ENCODE peak calls at places on chromosomes 7 and 10, in ten cellular contexts. One of them, this sample, is unnamed.

GRCh38 chr7:7803597-7804229 is 85.3 kb upstream of the RPA3 start:
- DNase-seq in erythroblast: no peak
- DNase-seq in lower leg skin: no peak
- DNase-seq in uterus: no peak
- DNase-seq in A549: no peak
- DNase-seq in GM12891: no peak
- DNase-seq in prostate gland: no peak
- DNase-seq in tibial nerve: no peak
- DNase-seq in IMR-90: no peak
- DNase-seq in ovary: no peak
- DNase-seq in this sample: no peak

GRCh38 chr7:124635416-124635815 is 130.2 kb downstream of the GPR37 start:
- DNase-seq in tibial nerve: no peak
- DNase-seq in A549: no peak
- DNase-seq in uterus: no peak
- DNase-seq in lower leg skin: no peak
- DNase-seq in GM12891: no peak
- DNase-seq in erythroblast: no peak
- DNase-seq in IMR-90: no peak
- DNase-seq in prostate gland: no peak
- DNase-seq in ovary: no peak
- DNase-seq in this sample: no peak

GRCh38 chr7:137990251-137990901 is 11.5 kb downstream of the CREB3L2 start:
- DNase-seq in A549: no peak
- DNase-seq in tibial nerve: no peak
- DNase-seq in ovary: no peak
- DNase-seq in uterus: no peak
- DNase-seq in erythroblast: no peak
- DNase-seq in prostate gland: no peak
- DNase-seq in IMR-90: peak; percentile 99
- DNase-seq in GM12891: no peak
- DNase-seq in lower leg skin: no peak
- DNase-seq in this sample: no peak

GRCh38 chr7:82729172-82730030 is 285.8 kb upstream of the CACNA2D1 start:
- DNase-seq in tibial nerve: no peak
- DNase-seq in lower leg skin: no peak
- DNase-seq in uterus: no peak
- DNase-seq in ovary: no peak
- DNase-seq in IMR-90: peak; percentile 60
- DNase-seq in GM12891: peak; percentile 4
- DNase-seq in A549: peak; percentile 59
- DNase-seq in prostate gland: peak; percentile 12
- DNase-seq in erythroblast: peak; percentile 21
- DNase-seq in this sample: no peak

GRCh38 chr7:73865738-73866445 is 4.9 kb downstream of the TMEM270 start:
- DNase-seq in uterus: peak; percentile 55
- DNase-seq in IMR-90: peak; percentile 63
- DNase-seq in prostate gland: peak; percentile 24
- DNase-seq in ovary: no peak
- DNase-seq in GM12891: peak; percentile 55
- DNase-seq in tibial nerve: peak; percentile 46
- DNase-seq in lower leg skin: no peak
- DNase-seq in erythroblast: peak; percentile 75
- DNase-seq in A549: peak; percentile 63
- DNase-seq in this sample: no peak

GRCh38 chr7:47291461-47292051 is 290.4 kb downstream of the TNS3 start:
- DNase-seq in GM12891: peak; percentile 32
- DNase-seq in ovary: no peak
- DNase-seq in tibial nerve: no peak
- DNase-seq in IMR-90: peak; percentile 96
- DNase-seq in uterus: no peak
- DNase-seq in A549: peak; percentile 56
- DNase-seq in lower leg skin: peak; percentile 81
- DNase-seq in prostate gland: no peak
- DNase-seq in erythroblast: peak; percentile 32
- DNase-seq in this sample: no peak

GRCh38 chr7:26001662-26002244 is 150.2 kb upstream of the NFE2L3 start:
- DNase-seq in GM12891: no peak
- DNase-seq in uterus: no peak
- DNase-seq in lower leg skin: no peak
- DNase-seq in IMR-90: no peak
- DNase-seq in ovary: no peak
- DNase-seq in prostate gland: peak; percentile 54
- DNase-seq in tibial nerve: no peak
- DNase-seq in A549: no peak
- DNase-seq in erythroblast: no peak
- DNase-seq in this sample: no peak

GRCh38 chr7:105210721-105211205 is 178.0 kb downstream of the SRPK2 start:
- DNase-seq in A549: no peak
- DNase-seq in GM12891: peak; percentile 13
- DNase-seq in erythroblast: no peak
- DNase-seq in prostate gland: no peak
- DNase-seq in lower leg skin: no peak
- DNase-seq in tibial nerve: no peak
- DNase-seq in IMR-90: no peak
- DNase-seq in ovary: peak; percentile 18
- DNase-seq in uterus: no peak
- DNase-seq in this sample: no peak

GRCh38 chr10:93148476-93148875 is 74.8 kb downstream of the CYP26A1 start:
- DNase-seq in tibial nerve: no peak
- DNase-seq in lower leg skin: no peak
- DNase-seq in A549: no peak
- DNase-seq in IMR-90: no peak
- DNase-seq in uterus: no peak
- DNase-seq in ovary: no peak
- DNase-seq in GM12891: no peak
- DNase-seq in erythroblast: no peak
- DNase-seq in prostate gland: no peak
- DNase-seq in this sample: no peak

GRCh38 chr7:7351832-7352231 is 169.5 kb downstream of the C1GALT1 start:
- DNase-seq in lower leg skin: no peak
- DNase-seq in tibial nerve: no peak
- DNase-seq in ovary: no peak
- DNase-seq in A549: no peak
- DNase-seq in GM12891: no peak
- DNase-seq in uterus: no peak
- DNase-seq in erythroblast: no peak
- DNase-seq in prostate gland: no peak
- DNase-seq in IMR-90: no peak
- DNase-seq in this sample: no peak

GRCh38 chr7:155590215-155591023 is 44.1 kb upstream of the CNPY1 start:
- DNase-seq in lower leg skin: peak; percentile 83
- DNase-seq in GM12891: no peak
- DNase-seq in tibial nerve: no peak
- DNase-seq in prostate gland: no peak
- DNase-seq in ovary: no peak
- DNase-seq in IMR-90: peak; percentile 16
- DNase-seq in A549: no peak
- DNase-seq in erythroblast: no peak
- DNase-seq in uterus: no peak
- DNase-seq in this sample: no peak

GRCh38 chr10:32958992-32959703 is 1.1 kb upstream of the ITGB1 start:
- DNase-seq in IMR-90: no peak
- DNase-seq in ovary: no peak
- DNase-seq in GM12891: no peak
- DNase-seq in uterus: no peak
- DNase-seq in prostate gland: no peak
- DNase-seq in erythroblast: peak; percentile 36
- DNase-seq in tibial nerve: no peak
- DNase-seq in A549: no peak
- DNase-seq in lower leg skin: no peak
- DNase-seq in this sample: no peak

GRCh38 chr10:32960022-32960421 is 2.0 kb upstream of the ITGB1 start:
- DNase-seq in lower leg skin: no peak
- DNase-seq in erythroblast: peak; percentile 40
- DNase-seq in IMR-90: no peak
- DNase-seq in GM12891: no peak
- DNase-seq in tibial nerve: no peak
- DNase-seq in uterus: no peak
- DNase-seq in A549: peak; percentile 89
- DNase-seq in ovary: no peak
- DNase-seq in prostate gland: no peak
- DNase-seq in this sample: no peak

GRCh38 chr10:32956365-32957197 is 1.4 kb downstream of the ITGB1 start:
- DNase-seq in IMR-90: no peak
- DNase-seq in uterus: no peak
- DNase-seq in tibial nerve: no peak
- DNase-seq in lower leg skin: no peak
- DNase-seq in GM12891: no peak
- DNase-seq in erythroblast: peak; percentile 50
- DNase-seq in ovary: no peak
- DNase-seq in prostate gland: no peak
- DNase-seq in A549: peak; percentile 48
- DNase-seq in this sample: no peak

GRCh38 chr10:32957341-32958084 is 517 bp downstream of the ITGB1 start:
- DNase-seq in uterus: peak; percentile 52
- DNase-seq in prostate gland: peak; percentile 47
- DNase-seq in erythroblast: peak; percentile 85
- DNase-seq in A549: peak; percentile 48
- DNase-seq in lower leg skin: peak; percentile 90
- DNase-seq in GM12891: no peak
- DNase-seq in IMR-90: no peak
- DNase-seq in ovary: peak; percentile 50
- DNase-seq in tibial nerve: no peak
- DNase-seq in this sample: no peak

GRCh38 chr10:32958085-32958991 is at the start of gene ITGB1:
- DNase-seq in tibial nerve: peak; percentile 88
- DNase-seq in erythroblast: peak; percentile 94
- DNase-seq in ovary: peak; percentile 98
- DNase-seq in lower leg skin: peak; percentile 99
- DNase-seq in uterus: peak; percentile 97
- DNase-seq in IMR-90: peak; percentile 95
- DNase-seq in prostate gland: peak; percentile 96
- DNase-seq in A549: peak; percentile 95
- DNase-seq in GM12891: peak; percentile 66
- DNase-seq in this sample: peak; percentile 63
- TF ChIP-seq POLR2A in tibial nerve: peak; percentile 97
- TF ChIP-seq POLR2A in erythroblast: peak; percentile 82
- TF ChIP-seq POLR2A in ovary: peak; percentile 98
- TF ChIP-seq POLR2A in lower leg skin: no peak
- TF ChIP-seq POLR2A in uterus: peak; percentile 99
- TF ChIP-seq POLR2A in IMR-90: peak; percentile 95
- TF ChIP-seq POLR2A in prostate gland: peak; percentile 89
- TF ChIP-seq POLR2A in A549: peak; percentile 61
- TF ChIP-seq POLR2A in GM12891: no peak
- TF ChIP-seq POLR2A in this sample: peak; percentile 53

DNA sequence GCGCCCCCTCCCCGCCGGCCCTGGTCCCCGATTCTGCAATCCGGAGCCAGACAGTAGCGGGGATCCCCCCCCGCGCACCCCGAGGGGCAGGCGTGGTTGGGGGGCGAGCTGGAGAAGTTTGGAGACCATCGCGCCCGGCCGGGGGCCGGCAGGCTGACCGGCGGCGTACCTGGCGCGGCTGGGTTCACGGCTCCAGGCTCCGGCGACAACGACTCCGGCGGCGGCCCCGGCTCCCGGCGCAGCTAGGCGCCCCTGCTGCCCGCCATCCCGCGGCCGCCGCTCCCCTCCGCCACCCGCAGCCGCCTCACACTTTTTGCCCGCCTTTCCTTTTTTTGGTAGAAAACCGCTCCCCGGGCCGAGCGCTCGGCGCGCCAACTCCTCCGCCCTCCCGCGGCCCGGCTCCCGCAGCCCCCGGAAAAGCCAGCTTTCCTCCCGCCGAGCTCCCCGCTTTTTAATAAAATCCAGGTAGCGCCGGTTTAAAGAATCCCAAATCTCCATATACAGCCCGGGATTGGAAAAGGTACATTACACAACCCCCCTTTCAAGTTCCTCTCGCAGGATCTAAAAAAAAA is at the start of gene TNRC18:
- DNase-seq in tibial nerve: peak; percentile 19
- DNase-seq in lower leg skin: peak; percentile 89
- DNase-seq in A549: no peak
- DNase-seq in ovary: peak; percentile 59
- DNase-seq in uterus: peak; percentile 58
- DNase-seq in GM12891: no peak
- DNase-seq in erythroblast: peak; percentile 79
- DNase-seq in IMR-90: no peak
- DNase-seq in prostate gland: peak; percentile 21
- DNase-seq in this sample: no peak
- TF ChIP-seq POLR2A in tibial nerve: peak; percentile 74
- TF ChIP-seq POLR2A in lower leg skin: no peak
- TF ChIP-seq POLR2A in A549: no peak
- TF ChIP-seq POLR2A in ovary: peak; percentile 60
- TF ChIP-seq POLR2A in uterus: peak; percentile 50
- TF ChIP-seq POLR2A in GM12891: no peak
- TF ChIP-seq POLR2A in erythroblast: peak; percentile 8
- TF ChIP-seq POLR2A in IMR-90: no peak
- TF ChIP-seq POLR2A in prostate gland: peak; percentile 59
- TF ChIP-seq POLR2A in this sample: no peak

GRCh38 chr7:116628971-116629586 is 42.9 kb upstream of the MET start:
- DNase-seq in lower leg skin: no peak
- DNase-seq in tibial nerve: peak; percentile 20
- DNase-seq in prostate gland: peak; percentile 24
- DNase-seq in uterus: no peak
- DNase-seq in A549: peak; percentile 79
- DNase-seq in IMR-90: peak; percentile 13
- DNase-seq in ovary: no peak
- DNase-seq in GM12891: no peak
- DNase-seq in erythroblast: no peak
- DNase-seq in this sample: no peak
- TF ChIP-seq POLR2A in lower leg skin: no peak
- TF ChIP-seq POLR2A in tibial nerve: no peak
- TF ChIP-seq POLR2A in prostate gland: no peak
- TF ChIP-seq POLR2A in uterus: no peak
- TF ChIP-seq POLR2A in A549: no peak
- TF ChIP-seq POLR2A in IMR-90: no peak
- TF ChIP-seq POLR2A in ovary: no peak
- TF ChIP-seq POLR2A in GM12891: no peak
- TF ChIP-seq POLR2A in erythroblast: no peak
- TF ChIP-seq POLR2A in this sample: no peak

DNA sequence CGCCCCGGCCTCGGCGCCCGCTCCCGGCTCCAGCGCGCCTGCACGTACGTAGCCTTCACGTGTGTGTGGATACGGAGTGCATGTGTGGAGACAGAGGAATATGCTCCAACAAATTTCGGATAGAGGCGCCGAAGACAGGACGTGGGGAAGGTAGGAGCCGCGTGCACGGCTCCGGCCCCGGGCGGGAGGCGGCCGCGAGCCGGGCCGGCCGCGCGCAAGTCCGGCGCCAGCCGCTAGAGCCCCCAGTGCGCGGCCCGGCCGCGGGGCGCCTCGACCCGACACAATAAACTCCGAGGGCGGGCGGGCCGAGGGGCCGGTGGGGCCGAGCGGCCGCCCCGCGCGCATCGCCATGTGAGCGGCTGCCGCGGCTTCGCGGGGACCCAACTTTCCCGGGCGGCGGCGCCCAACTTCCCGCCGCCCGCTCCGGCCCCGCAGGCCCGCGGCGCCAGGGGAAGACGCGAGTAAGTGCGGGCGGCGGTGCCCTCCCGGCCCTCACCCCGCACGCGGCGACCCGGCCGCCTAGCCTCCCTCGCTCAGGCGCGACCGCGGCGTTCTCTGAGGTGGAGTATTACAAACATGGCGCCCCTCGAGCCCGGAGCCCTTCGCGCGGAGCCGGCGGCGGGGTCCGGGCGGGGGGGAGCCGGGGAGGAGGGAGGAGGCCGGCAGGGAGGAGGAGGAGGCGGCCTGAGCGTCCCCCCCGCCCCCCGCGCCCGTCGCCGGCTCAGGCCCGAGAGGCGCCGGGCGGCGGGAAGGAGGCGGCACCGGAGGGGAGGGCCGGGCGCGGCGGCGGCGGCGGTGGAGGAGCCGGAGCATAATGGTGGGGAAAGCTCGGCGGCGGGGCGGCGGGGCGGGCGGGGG is at the start of gene ZMYND11:
- DNase-seq in A549: peak; percentile 59
- DNase-seq in ovary: peak; percentile 67
- DNase-seq in GM12891: peak; percentile 68
- DNase-seq in IMR-90: peak; percentile 42
- DNase-seq in uterus: peak; percentile 63
- DNase-seq in tibial nerve: peak; percentile 41
- DNase-seq in prostate gland: peak; percentile 60
- DNase-seq in lower leg skin: peak; percentile 91
- DNase-seq in erythroblast: peak; percentile 87
- DNase-seq in this sample: peak; percentile 60
- TF ChIP-seq POLR2A in A549: peak; percentile 53
- TF ChIP-seq POLR2A in ovary: no peak
- TF ChIP-seq POLR2A in GM12891: no peak
- TF ChIP-seq POLR2A in IMR-90: no peak
- TF ChIP-seq POLR2A in uterus: peak; percentile 12
- TF ChIP-seq POLR2A in tibial nerve: no peak
- TF ChIP-seq POLR2A in prostate gland: no peak
- TF ChIP-seq POLR2A in lower leg skin: no peak
- TF ChIP-seq POLR2A in erythroblast: no peak
- TF ChIP-seq POLR2A in this sample: peak; percentile 43